ENCODE peak calls at places on chromosomes 16 and 17, in eight cellular contexts. One of them, this sample, is unnamed.

GRCh38 chr17:77723071-77723908 is 235.2 kb upstream of the TNRC6C start:
- DNase-seq in fibroblast of lung: no peak
- DNase-seq in AG10803: no peak
- DNase-seq in psoas muscle: no peak
- DNase-seq in Peyer's patch: no peak
- DNase-seq in bronchial epithelial cell: no peak
- DNase-seq in astrocyte of the spinal cord: no peak
- DNase-seq in cardiac muscle cell: no peak
- DNase-seq in this sample: no peak

GRCh38 chr17:81339180-81339501 is 44.0 kb upstream of the SLC38A10 start:
- DNase-seq in fibroblast of lung: no peak
- DNase-seq in AG10803: no peak
- DNase-seq in psoas muscle: no peak
- DNase-seq in Peyer's patch: peak; percentile 66
- DNase-seq in bronchial epithelial cell: no peak
- DNase-seq in astrocyte of the spinal cord: no peak
- DNase-seq in cardiac muscle cell: no peak
- DNase-seq in this sample: no peak

GRCh38 chr16:17552351-17552750 is 81.6 kb upstream of the XYLT1 start:
- DNase-seq in fibroblast of lung: peak; percentile 91
- DNase-seq in AG10803: no peak
- DNase-seq in psoas muscle: no peak
- DNase-seq in Peyer's patch: no peak
- DNase-seq in bronchial epithelial cell: peak; percentile 22
- DNase-seq in astrocyte of the spinal cord: no peak
- DNase-seq in cardiac muscle cell: no peak
- DNase-seq in this sample: no peak

GRCh38 chr17:65389956-65390355 is 171.5 kb downstream of the AXIN2 start:
- DNase-seq in fibroblast of lung: peak; percentile 94
- DNase-seq in AG10803: peak; percentile 85
- DNase-seq in psoas muscle: no peak
- DNase-seq in Peyer's patch: no peak
- DNase-seq in bronchial epithelial cell: peak; percentile 31
- DNase-seq in astrocyte of the spinal cord: peak; percentile 44
- DNase-seq in cardiac muscle cell: no peak
- DNase-seq in this sample: peak; percentile 17

GRCh38 chr16:69938981-69939820 is 11.9 kb upstream of the CLEC18A start:
- DNase-seq in fibroblast of lung: no peak
- DNase-seq in AG10803: no peak
- DNase-seq in psoas muscle: no peak
- DNase-seq in Peyer's patch: no peak
- DNase-seq in bronchial epithelial cell: no peak
- DNase-seq in astrocyte of the spinal cord: no peak
- DNase-seq in cardiac muscle cell: no peak
- DNase-seq in this sample: no peak

GRCh38 chr16:22089910-22090309 is 2.4 kb upstream of the VWA3A start:
- DNase-seq in fibroblast of lung: no peak
- DNase-seq in AG10803: no peak
- DNase-seq in psoas muscle: no peak
- DNase-seq in Peyer's patch: no peak
- DNase-seq in bronchial epithelial cell: no peak
- DNase-seq in astrocyte of the spinal cord: no peak
- DNase-seq in cardiac muscle cell: no peak
- DNase-seq in this sample: no peak

GRCh38 chr16:85174871-85175723 is 62.8 kb upstream of the CIBAR2 start:
- DNase-seq in fibroblast of lung: peak; percentile 39
- DNase-seq in AG10803: peak; percentile 42
- DNase-seq in psoas muscle: no peak
- DNase-seq in Peyer's patch: no peak
- DNase-seq in bronchial epithelial cell: no peak
- DNase-seq in astrocyte of the spinal cord: no peak
- DNase-seq in cardiac muscle cell: no peak
- DNase-seq in this sample: peak; percentile 28

GRCh38 chr17:935485-935884 is 44.1 kb downstream of the NXN start:
- DNase-seq in fibroblast of lung: no peak
- DNase-seq in AG10803: no peak
- DNase-seq in psoas muscle: no peak
- DNase-seq in Peyer's patch: no peak
- DNase-seq in bronchial epithelial cell: no peak
- DNase-seq in astrocyte of the spinal cord: no peak
- DNase-seq in cardiac muscle cell: no peak
- DNase-seq in this sample: no peak

GRCh38 chr16:68798398-68798797 is 44.9 kb upstream of the TANGO6 start:
- DNase-seq in fibroblast of lung: no peak
- DNase-seq in AG10803: no peak
- DNase-seq in psoas muscle: no peak
- DNase-seq in Peyer's patch: no peak
- DNase-seq in bronchial epithelial cell: peak; percentile 78
- DNase-seq in astrocyte of the spinal cord: no peak
- DNase-seq in cardiac muscle cell: no peak
- DNase-seq in this sample: no peak

GRCh38 chr17:58277726-58278595 is 2.8 kb downstream of the MPO start:
- DNase-seq in fibroblast of lung: no peak
- DNase-seq in AG10803: no peak
- DNase-seq in psoas muscle: no peak
- DNase-seq in Peyer's patch: no peak
- DNase-seq in bronchial epithelial cell: no peak
- DNase-seq in astrocyte of the spinal cord: no peak
- DNase-seq in cardiac muscle cell: no peak
- DNase-seq in this sample: no peak

GRCh38 chr17:80982426-80982974 is 9.1 kb upstream of the CHMP6 start:
- DNase-seq in fibroblast of lung: no peak
- DNase-seq in AG10803: no peak
- DNase-seq in psoas muscle: peak; percentile 7
- DNase-seq in Peyer's patch: no peak
- DNase-seq in bronchial epithelial cell: no peak
- DNase-seq in astrocyte of the spinal cord: no peak
- DNase-seq in cardiac muscle cell: no peak
- DNase-seq in this sample: no peak

GRCh38 chr17:80460286-80460881 is 16.0 kb downstream of the NPTX1 start:
- DNase-seq in fibroblast of lung: no peak
- DNase-seq in AG10803: peak; percentile 30
- DNase-seq in psoas muscle: no peak
- DNase-seq in Peyer's patch: no peak
- DNase-seq in bronchial epithelial cell: no peak
- DNase-seq in astrocyte of the spinal cord: no peak
- DNase-seq in cardiac muscle cell: no peak
- DNase-seq in this sample: no peak

GRCh38 chr17:81962499-81963441 is 1.8 kb upstream of the NOTUM start:
- DNase-seq in fibroblast of lung: no peak
- DNase-seq in AG10803: no peak
- DNase-seq in psoas muscle: no peak
- DNase-seq in Peyer's patch: no peak
- DNase-seq in bronchial epithelial cell: no peak
- DNase-seq in astrocyte of the spinal cord: no peak
- DNase-seq in cardiac muscle cell: no peak
- DNase-seq in this sample: no peak

GRCh38 chr16:85138825-85139627 is 26.8 kb upstream of the CIBAR2 start:
- DNase-seq in fibroblast of lung: no peak
- DNase-seq in AG10803: no peak
- DNase-seq in psoas muscle: no peak
- DNase-seq in Peyer's patch: no peak
- DNase-seq in bronchial epithelial cell: no peak
- DNase-seq in astrocyte of the spinal cord: no peak
- DNase-seq in cardiac muscle cell: no peak
- DNase-seq in this sample: no peak

GRCh38 chr16:57648590-57649442 is 19.3 kb upstream of the ADGRG3 start:
- DNase-seq in fibroblast of lung: peak; percentile 52
- DNase-seq in AG10803: peak; percentile 61
- DNase-seq in psoas muscle: peak; percentile 69
- DNase-seq in Peyer's patch: peak; percentile 87
- DNase-seq in bronchial epithelial cell: peak; percentile 61
- DNase-seq in astrocyte of the spinal cord: peak; percentile 74
- DNase-seq in cardiac muscle cell: peak; percentile 84
- DNase-seq in this sample: peak; percentile 85

GRCh38 chr16:85417156-85417860 is 195.8 kb upstream of the GSE1 start:
- DNase-seq in fibroblast of lung: no peak
- DNase-seq in AG10803: no peak
- DNase-seq in psoas muscle: no peak
- DNase-seq in Peyer's patch: no peak
- DNase-seq in bronchial epithelial cell: no peak
- DNase-seq in astrocyte of the spinal cord: no peak
- DNase-seq in cardiac muscle cell: no peak
- DNase-seq in this sample: no peak

GRCh38 chr17:61361084-61361483 is 38.6 kb upstream of the TBX2 start:
- DNase-seq in fibroblast of lung: peak; percentile 82
- DNase-seq in AG10803: peak; percentile 86
- DNase-seq in psoas muscle: no peak
- DNase-seq in Peyer's patch: no peak
- DNase-seq in bronchial epithelial cell: peak; percentile 81
- DNase-seq in astrocyte of the spinal cord: peak; percentile 76
- DNase-seq in cardiac muscle cell: no peak
- DNase-seq in this sample: peak; percentile 88

GRCh38 chr17:80214878-80215210 is 5.3 kb downstream of the SGSH start:
- DNase-seq in fibroblast of lung: no peak
- DNase-seq in AG10803: no peak
- DNase-seq in psoas muscle: no peak
- DNase-seq in Peyer's patch: no peak
- DNase-seq in bronchial epithelial cell: no peak
- DNase-seq in astrocyte of the spinal cord: no peak
- DNase-seq in cardiac muscle cell: no peak
- DNase-seq in this sample: no peak

GRCh38 chr17:49992933-49993422 is 2.0 kb downstream of the DLX3 start:
- DNase-seq in fibroblast of lung: no peak
- DNase-seq in AG10803: no peak
- DNase-seq in psoas muscle: no peak
- DNase-seq in Peyer's patch: no peak
- DNase-seq in bronchial epithelial cell: no peak
- DNase-seq in astrocyte of the spinal cord: no peak
- DNase-seq in cardiac muscle cell: no peak
- DNase-seq in this sample: no peak
- H3K4me3 ChIP-seq in fibroblast of lung: no peak overlapping the region
- H3K4me3 ChIP-seq in AG10803: no peak overlapping the region
- H3K4me3 ChIP-seq in psoas muscle: peak overlapping the region; percentile 66
- H3K4me3 ChIP-seq in Peyer's patch: peak overlapping the region; percentile 57
- H3K4me3 ChIP-seq in bronchial epithelial cell: peak overlapping the region; percentile 45
- H3K4me3 ChIP-seq in astrocyte of the spinal cord: no peak overlapping the region
- H3K4me3 ChIP-seq in cardiac muscle cell: peak overlapping the region; percentile 29
- H3K4me3 ChIP-seq in this sample: no peak overlapping the region

GRCh38 chr17:16432017-16432416 is 16.6 kb downstream of the TRPV2 start:
- DNase-seq in fibroblast of lung: no peak
- DNase-seq in AG10803: no peak
- DNase-seq in psoas muscle: no peak
- DNase-seq in Peyer's patch: no peak
- DNase-seq in bronchial epithelial cell: no peak
- DNase-seq in astrocyte of the spinal cord: no peak
- DNase-seq in cardiac muscle cell: no peak
- DNase-seq in this sample: no peak
- TF ChIP-seq CTCF in fibroblast of lung: no peak
- TF ChIP-seq CTCF in AG10803: no peak
- TF ChIP-seq CTCF in psoas muscle: no peak
- TF ChIP-seq CTCF in Peyer's patch: no peak
- TF ChIP-seq CTCF in bronchial epithelial cell: no peak
- TF ChIP-seq CTCF in astrocyte of the spinal cord: no peak
- TF ChIP-seq CTCF in cardiac muscle cell: no peak
- TF ChIP-seq CTCF in this sample: no peak

DNA sequence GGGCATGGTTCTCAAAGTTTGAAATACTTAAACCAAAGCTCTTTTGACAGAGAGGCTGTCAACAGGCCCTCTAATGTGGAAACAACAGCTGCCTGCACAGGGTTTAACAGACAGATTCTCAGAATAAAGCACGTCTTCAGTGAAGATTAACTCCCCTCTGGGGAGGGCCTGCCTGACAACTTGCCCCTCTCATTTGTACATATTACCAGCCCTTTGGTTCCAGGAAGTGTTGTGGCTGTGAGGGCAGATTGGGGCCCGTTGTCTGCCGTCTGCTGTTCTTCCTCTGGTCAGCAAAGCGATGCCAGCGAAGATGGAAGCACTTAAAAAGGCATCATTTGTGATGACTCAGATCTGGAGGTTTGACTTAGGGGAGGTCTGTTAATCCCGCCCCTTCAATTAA is 177.1 kb upstream of the IRX6 start:
- DNase-seq in fibroblast of lung: no peak
- DNase-seq in AG10803: peak; percentile 65
- DNase-seq in psoas muscle: no peak
- DNase-seq in Peyer's patch: no peak
- DNase-seq in bronchial epithelial cell: no peak
- DNase-seq in astrocyte of the spinal cord: no peak
- DNase-seq in cardiac muscle cell: peak; percentile 74
- DNase-seq in this sample: no peak
- H3K4me3 ChIP-seq in fibroblast of lung: no peak overlapping the region
- H3K4me3 ChIP-seq in AG10803: no peak overlapping the region
- H3K4me3 ChIP-seq in psoas muscle: no peak overlapping the region
- H3K4me3 ChIP-seq in Peyer's patch: no peak overlapping the region
- H3K4me3 ChIP-seq in bronchial epithelial cell: no peak overlapping the region
- H3K4me3 ChIP-seq in astrocyte of the spinal cord: no peak overlapping the region
- H3K4me3 ChIP-seq in cardiac muscle cell: no peak overlapping the region
- H3K4me3 ChIP-seq in this sample: no peak overlapping the region

DNA sequence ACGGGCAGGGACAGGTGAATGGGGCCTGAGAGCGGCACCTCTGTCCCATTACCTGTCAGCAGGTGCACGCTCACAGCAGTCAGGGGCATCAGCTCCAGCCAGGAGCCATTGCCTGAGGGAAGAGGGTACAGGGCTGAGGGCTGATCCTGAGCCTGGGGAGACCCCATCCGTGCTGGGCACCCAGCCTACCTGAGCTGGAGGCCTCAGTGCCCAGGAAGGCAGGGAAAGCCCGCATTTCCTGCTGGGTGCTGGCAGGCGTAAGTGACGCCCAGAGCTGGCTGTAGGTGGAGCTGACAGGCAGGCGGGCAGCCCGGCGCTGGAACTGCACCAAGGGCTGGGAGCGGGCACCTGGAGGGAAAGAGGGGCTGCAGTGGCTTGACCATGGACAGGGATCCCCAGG is 7.4 kb downstream of the FAM171A2 start:
- DNase-seq in fibroblast of lung: no peak
- DNase-seq in AG10803: no peak
- DNase-seq in psoas muscle: no peak
- DNase-seq in Peyer's patch: no peak
- DNase-seq in bronchial epithelial cell: no peak
- DNase-seq in astrocyte of the spinal cord: no peak
- DNase-seq in cardiac muscle cell: no peak
- DNase-seq in this sample: no peak
- TF ChIP-seq CTCF in fibroblast of lung: no peak
- TF ChIP-seq CTCF in AG10803: no peak
- TF ChIP-seq CTCF in psoas muscle: no peak
- TF ChIP-seq CTCF in Peyer's patch: no peak
- TF ChIP-seq CTCF in bronchial epithelial cell: no peak
- TF ChIP-seq CTCF in astrocyte of the spinal cord: no peak
- TF ChIP-seq CTCF in cardiac muscle cell: no peak
- TF ChIP-seq CTCF in this sample: no peak

This sample was measured in fibroblast of pulmonary artery.